ENCODE peak calls at places on chromosomes 1 and 21, in eight cellular contexts. S is foreskin fibroblast, B is H9, J is cardiac fibroblast, H is NCI-H1092 treated with DMSO at 0.1 percent for 48 hours, F is EH, Z is Calu3, D is epithelial cell of esophagus. V is an unnamed sample.

GRCh38 chr21:42520628-42521253 is 7.1 kb downstream of the SLC37A1 start:
- DNase-seq in S (no peak), B (peak; percentile 63), J (no peak), H (no peak), F (no peak), Z (no peak), D (no peak), V (no peak)

GRCh38 chr1:47174621-47175020 is 15.2 kb downstream of the PDZK1IP1 start:
- DNase-seq in S (no peak), B (no peak), J (no peak), H (no peak), F (no peak), Z (no peak), D (no peak), V (no peak)

GRCh38 chr1:8595919-8596318 is 221.5 kb downstream of the RERE start:
- DNase-seq in S (no peak), B (no peak), J (no peak), H (no peak), F (peak; percentile 6), Z (no peak), D (no peak), V (no peak)

GRCh38 chr21:38433516-38433915 is 64.8 kb downstream of the ERG start:
- DNase-seq in S (no peak), B (no peak), J (no peak), H (no peak), F (no peak), Z (no peak), D (no peak), V (no peak)

GRCh38 chr1:117631361-117631760 is 25.5 kb downstream of the TENT5C start:
- DNase-seq in S (no peak), B (no peak), J (no peak), H (no peak), F (no peak), Z (no peak), D (no peak), V (no peak)

GRCh38 chr1:96979287-96979686 is 257.7 kb downstream of the PTBP2 start:
- DNase-seq in S (no peak), B (no peak), J (no peak), H (no peak), F (peak; percentile 24), Z (no peak), D (no peak), V (no peak)

GRCh38 chr1:177937931-177938330 is 31.9 kb downstream of the SEC16B start:
- DNase-seq in S (peak; percentile 33), B (no peak), J (peak; percentile 69), H (no peak), F (peak; percentile 83), Z (no peak), D (peak; percentile 67), V (no peak)

GRCh38 chr1:113072141-113072756 is 749 bp upstream of the LRIG2 start:
- DNase-seq in S (no peak), B (no peak), J (no peak), H (no peak), F (no peak), Z (no peak), D (no peak), V (no peak)

GRCh38 chr1:156815307-156815826 is 1.3 kb downstream of the SH2D2A start:
- DNase-seq in S (peak; percentile 90), B (no peak), J (peak; percentile 87), H (no peak), F (peak; percentile 89), Z (no peak), D (peak; percentile 60), V (peak; percentile 52)

GRCh38 chr1:2528966-2529750 is 905 bp downstream of the HES5 start:
- DNase-seq in S (no peak), B (peak; percentile 73), J (no peak), H (no peak), F (no peak), Z (no peak), D (no peak), V (no peak)

GRCh38 chr1:26288311-26288941 is 8.5 kb downstream of the SH3BGRL3 start:
- DNase-seq in S (no peak), B (no peak), J (no peak), H (no peak), F (no peak), Z (no peak), D (peak; percentile 64), V (no peak)

GRCh38 chr1:21620461-21620860 is 48.7 kb downstream of the RAP1GAP start:
- DNase-seq in S (no peak), B (no peak), J (no peak), H (peak; percentile 60), F (no peak), Z (no peak), D (no peak), V (no peak)

GRCh38 chr1:153938996-153939395 is 7.5 kb downstream of the DENND4B start:
- DNase-seq in S (no peak), B (no peak), J (no peak), H (no peak), F (no peak), Z (no peak), D (no peak), V (no peak)

GRCh38 chr1:3115275-3116149 is 46.5 kb downstream of the PRDM16 start:
- DNase-seq in S (no peak), B (no peak), J (no peak), H (no peak), F (no peak), Z (peak; percentile 6), D (no peak), V (no peak)

GRCh38 chr1:94079056-94079990 is 41.6 kb downstream of the ABCA4 start:
- DNase-seq in S (no peak), B (no peak), J (no peak), H (no peak), F (no peak), Z (no peak), D (no peak), V (no peak)

GRCh38 chr21:43794311-43794710 is 4.9 kb downstream of the RRP1 start:
- DNase-seq in S (no peak), B (no peak), J (no peak), H (no peak), F (no peak), Z (no peak), D (no peak), V (no peak)

GRCh38 chr1:168628807-168629206 is 52.4 kb downstream of the XCL1 start:
- DNase-seq in S (peak; percentile 31), B (no peak), J (peak; percentile 74), H (no peak), F (peak; percentile 31), Z (peak; percentile 65), D (peak; percentile 99), V (no peak)

GRCh38 chr21:35976929-35977328 is 83.4 kb downstream of the SETD4 start:
- DNase-seq in S (no peak), B (no peak), J (no peak), H (no peak), F (no peak), Z (no peak), D (no peak), V (no peak)

GRCh38 chr21:23968722-23969647 is 1638.3 kb downstream of the MRPL39 start:
- DNase-seq in S (no peak), B (peak; percentile 75), J (peak; percentile 36), H (peak; percentile 89), F (no peak), Z (peak; percentile 56), D (no peak), V (peak; percentile 0)

GRCh38 chr1:84121360-84121759 is 22.7 kb upstream of the PRKACB start:
- DNase-seq in S (no peak), B (no peak), J (no peak), H (no peak), F (no peak), Z (no peak), D (no peak), V (no peak)

GRCh38 chr1:75342799-75343198 is 208.6 kb downstream of the LHX8 start:
- DNase-seq in S (no peak), B (no peak), J (no peak), H (peak; percentile 73), F (no peak), Z (no peak), D (no peak), V (no peak)

GRCh38 chr1:114668784-114669561 is 876 bp downstream of the DENND2C start:
- DNase-seq in S (peak; percentile 19), B (no peak), J (peak; percentile 46), H (no peak), F (peak; percentile 19), Z (no peak), D (peak; percentile 85), V (no peak)

GRCh38 chr1:7583291-7584096 is 187.6 kb upstream of the VAMP3 start:
- DNase-seq in S (no peak), B (no peak), J (no peak), H (no peak), F (no peak), Z (no peak), D (no peak), V (no peak)

GRCh38 chr1:1109743-1110142 is 6.1 kb downstream of the C1orf159 start:
- DNase-seq in S (no peak), B (no peak), J (no peak), H (no peak), F (no peak), Z (peak; percentile 75), D (no peak), V (no peak)

GRCh38 chr1:39149509-39149908 is 55.0 kb upstream of the MACF1 start:
- DNase-seq in S (no peak), B (no peak), J (no peak), H (no peak), F (no peak), Z (no peak), D (no peak), V (no peak)

GRCh38 chr1:200931776-200932175 is 37.1 kb downstream of the INAVA start:
- DNase-seq in S (no peak), B (no peak), J (no peak), H (no peak), F (no peak), Z (no peak), D (no peak), V (no peak)

GRCh38 chr1:155261401-155261887 is 716 bp downstream of the SCAMP3 start:
- DNase-seq in S (no peak), B (no peak), J (no peak), H (no peak), F (peak; percentile 39), Z (peak; percentile 37), D (no peak), V (no peak)

GRCh38 chr1:196611873-196612272 is 3.6 kb upstream of the KCNT2 start:
- DNase-seq in S (no peak), B (peak; percentile 61), J (no peak), H (no peak), F (no peak), Z (no peak), D (no peak), V (no peak)

V was measured in HFF-Myc.